ENCODE peak calls at places on chromosomes 5 and 9, in six cellular contexts. T, Z, R, V, J and G are unnamed samples.

GRCh38 chr5:171705036-171705435 is 80.6 kb upstream of the SMIM23 start:
- DNase-seq in Z (no peak), V (no peak), R (no peak), T (no peak), J (no peak), G (no peak)

GRCh38 chr5:96775689-96776088 is 32.1 kb downstream of the ERAP1 start:
- DNase-seq in Z (no peak), R (no peak), V (no peak), T (no peak), J (no peak), G (no peak)

GRCh38 chr9:18979367-18979766 is 53.6 kb downstream of the SAXO1 start:
- DNase-seq in R (no peak), Z (peak; percentile 27), J (no peak), T (no peak), V (no peak), G (no peak)

GRCh38 chr9:35364817-35365585 is 124.9 kb upstream of the RUSC2 start:
- DNase-seq in J (no peak), Z (no peak), T (no peak), V (no peak), R (no peak), G (no peak)

GRCh38 chr9:21812415-21812814 is 10.0 kb downstream of the MTAP start:
- DNase-seq in J (no peak), T (peak; percentile 16), Z (no peak), R (no peak), V (no peak), G (no peak)

GRCh38 chr5:170737591-170737990 is 45.9 kb upstream of the GABRP start:
- DNase-seq in T (no peak), V (no peak), J (no peak), Z (no peak), R (no peak), G (no peak)

GRCh38 chr9:114321759-114322158 is 1.1 kb upstream of the ORM1 start:
- DNase-seq in J (no peak), R (no peak), T (no peak), Z (no peak), V (no peak), G (no peak)

GRCh38 chr9:100426532-100427365 is at the start of gene MSANTD3:
- DNase-seq in J (peak; percentile 42), T (peak; percentile 70), Z (peak; percentile 54), V (peak; percentile 82), R (peak; percentile 71), G (peak; percentile 93)

GRCh38 chr5:13250450-13251291 is 693.8 kb downstream of the DNAH5 start:
- DNase-seq in J (no peak), T (no peak), Z (no peak), R (no peak), V (no peak), G (peak; percentile 54)

GRCh38 chr9:134225816-134226215 is 61.5 kb upstream of the RNU6ATAC start:
- DNase-seq in Z (no peak), T (no peak), V (no peak), R (no peak), J (no peak), G (no peak)

GRCh38 chr5:74167206-74167929 is 473.2 kb downstream of the ENC1 start:
- DNase-seq in Z (peak; percentile 74), T (no peak), J (no peak), V (no peak), R (no peak), G (no peak)

GRCh38 chr9:89046832-89047231 is 55.6 kb downstream of the S1PR3 start:
- DNase-seq in J (no peak), V (no peak), T (no peak), Z (peak; percentile 10), R (no peak), G (no peak)

GRCh38 chr9:38132956-38133355 is 63.9 kb upstream of the SHB start:
- DNase-seq in V (no peak), T (no peak), R (no peak), J (no peak), Z (no peak), G (no peak)